ENCODE peak calls at places on chromosomes 11 and 22, in eight cellular contexts. L is tibial artery, H is body of pancreas, F is A549, O is AG04450, B is neural progenitor cell, A is IMR-90, C is lower leg skin. I is an unnamed sample.

GRCh38 chr11:117809236-117810055 is 12.4 kb upstream of the DSCAML1 start:
- DNase-seq in A (peak; percentile 8), B (peak; percentile 87), L (no peak), O (no peak), H (peak; percentile 69), F (peak; percentile 86), C (no peak), I (peak; percentile 54)

GRCh38 chr11:16603890-16604783 is 134.3 kb upstream of the C11orf58 start:
- DNase-seq in A (peak; percentile 58), O (no peak), F (no peak), B (peak; percentile 64), C (peak; percentile 89), H (peak; percentile 71), L (peak; percentile 85), I (no peak)

GRCh38 chr11:86632499-86633269 is 39.7 kb downstream of the ME3 start:
- DNase-seq in F (peak; percentile 89), B (peak; percentile 40), A (peak; percentile 99), C (no peak), H (peak; percentile 10), O (peak; percentile 84), L (peak; percentile 75), I (no peak)

GRCh38 chr22:22424210-22424800 is 84.2 kb downstream of the ZNF280B start:
- DNase-seq in L (no peak), A (no peak), O (no peak), B (peak; percentile 63), H (no peak), C (peak; percentile 75), F (no peak), I (peak; percentile 9)

GRCh38 chr11:113332638-113333329 is 18.4 kb downstream of the TTC12 start:
- DNase-seq in F (no peak), B (no peak), H (no peak), C (no peak), L (no peak), A (no peak), O (no peak), I (no peak)

GRCh38 chr11:119664063-119664572 is 64.9 kb downstream of the NECTIN1 start:
- DNase-seq in C (no peak), A (peak; percentile 16), F (no peak), L (no peak), O (peak; percentile 11), H (peak; percentile 88), B (peak; percentile 38), I (no peak)

GRCh38 chr11:67351275-67352005 is 1.9 kb downstream of the POLD4 start:
- DNase-seq in H (peak; percentile 78), C (peak; percentile 91), L (no peak), B (peak; percentile 79), A (peak; percentile 80), O (peak; percentile 62), F (peak; percentile 86), I (peak; percentile 51)

GRCh38 chr22:26609287-26609686 is 8.5 kb downstream of the CRYBB1 start:
- DNase-seq in O (no peak), A (no peak), F (no peak), B (no peak), L (no peak), C (no peak), H (no peak), I (no peak)

GRCh38 chr22:29524440-29525191 is 28.9 kb downstream of the THOC5 start:
- DNase-seq in B (peak; percentile 59), O (no peak), H (peak; percentile 34), F (peak; percentile 28), A (peak; percentile 13), L (no peak), C (no peak), I (no peak)

GRCh38 chr11:32400196-32400595 is 35.1 kb downstream of the WT1 start:
- DNase-seq in L (no peak), B (no peak), H (no peak), O (no peak), C (no peak), F (no peak), A (peak; percentile 10), I (no peak)

GRCh38 chr22:50535113-50535512 is 5.3 kb upstream of the TYMP start:
- DNase-seq in O (no peak), F (no peak), C (no peak), L (no peak), B (no peak), H (no peak), A (no peak), I (no peak)
- H3K4me3 ChIP-seq in O (no peak overlapping the region), F (no peak overlapping the region), C (no peak overlapping the region), L (no peak overlapping the region), B (no peak overlapping the region), H (no peak overlapping the region), A (no peak overlapping the region), I (no peak overlapping the region)

GRCh38 chr11:30991376-30991775 is 378.2 kb downstream of the DCDC1 start:
- DNase-seq in H (no peak), L (no peak), A (no peak), B (no peak), C (no peak), O (no peak), F (no peak), I (no peak)
- H3K4me3 ChIP-seq in H (no peak overlapping the region), L (no peak overlapping the region), A (no peak overlapping the region), B (no peak overlapping the region), C (no peak overlapping the region), O (no peak overlapping the region), F (peak overlapping the region; percentile 22), I (no peak overlapping the region)

GRCh38 chr22:42533638-42533977 is 14.0 kb upstream of the RRP7A start:
- DNase-seq in F (no peak), O (no peak), B (no peak), H (no peak), C (no peak), L (no peak), A (no peak), I (no peak)
- H3K4me3 ChIP-seq in F (no peak overlapping the region), O (no peak overlapping the region), B (no peak overlapping the region), H (no peak overlapping the region), C (no peak overlapping the region), L (no peak overlapping the region), A (no peak overlapping the region), I (no peak overlapping the region)

GRCh38 chr11:68673991-68674390 is 10.4 kb upstream of the GAL start:
- DNase-seq in C (no peak), H (no peak), F (no peak), A (no peak), B (no peak), L (no peak), O (no peak), I (no peak)
- H3K4me3 ChIP-seq in C (no peak overlapping the region), H (no peak overlapping the region), F (no peak overlapping the region), A (no peak overlapping the region), B (no peak overlapping the region), L (no peak overlapping the region), O (no peak overlapping the region), I (no peak overlapping the region)

DNA sequence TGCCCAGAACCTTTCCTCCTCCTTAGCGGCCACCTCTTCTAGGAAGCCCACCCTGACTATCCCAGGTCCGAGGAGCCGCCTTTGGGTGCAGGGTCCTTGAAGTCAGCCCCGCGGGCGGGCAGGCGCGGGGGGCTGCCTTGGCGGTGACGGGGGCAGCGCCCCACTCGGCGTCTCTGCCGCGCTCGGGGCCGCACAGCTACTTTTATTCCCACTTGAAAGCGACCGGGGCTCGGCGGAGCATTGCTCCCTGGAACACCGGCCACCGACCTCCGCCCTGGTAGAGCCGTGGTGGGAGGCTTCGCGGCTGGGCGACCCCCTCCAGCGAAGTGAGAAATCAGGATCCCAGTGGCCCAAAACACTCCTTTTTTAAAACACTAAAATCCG is 823 bp upstream of the MAPK11 start:
- DNase-seq in B (no peak), A (no peak), H (no peak), L (no peak), O (no peak), F (no peak), C (no peak), I (no peak)
- H3K4me3 ChIP-seq in B (peak overlapping the region; percentile 49), A (peak overlapping the region; percentile 37), H (no peak overlapping the region), L (peak overlapping the region; percentile 54), O (peak overlapping the region; percentile 62), F (peak overlapping the region; percentile 57), C (no peak overlapping the region), I (peak overlapping the region; percentile 44)

DNA sequence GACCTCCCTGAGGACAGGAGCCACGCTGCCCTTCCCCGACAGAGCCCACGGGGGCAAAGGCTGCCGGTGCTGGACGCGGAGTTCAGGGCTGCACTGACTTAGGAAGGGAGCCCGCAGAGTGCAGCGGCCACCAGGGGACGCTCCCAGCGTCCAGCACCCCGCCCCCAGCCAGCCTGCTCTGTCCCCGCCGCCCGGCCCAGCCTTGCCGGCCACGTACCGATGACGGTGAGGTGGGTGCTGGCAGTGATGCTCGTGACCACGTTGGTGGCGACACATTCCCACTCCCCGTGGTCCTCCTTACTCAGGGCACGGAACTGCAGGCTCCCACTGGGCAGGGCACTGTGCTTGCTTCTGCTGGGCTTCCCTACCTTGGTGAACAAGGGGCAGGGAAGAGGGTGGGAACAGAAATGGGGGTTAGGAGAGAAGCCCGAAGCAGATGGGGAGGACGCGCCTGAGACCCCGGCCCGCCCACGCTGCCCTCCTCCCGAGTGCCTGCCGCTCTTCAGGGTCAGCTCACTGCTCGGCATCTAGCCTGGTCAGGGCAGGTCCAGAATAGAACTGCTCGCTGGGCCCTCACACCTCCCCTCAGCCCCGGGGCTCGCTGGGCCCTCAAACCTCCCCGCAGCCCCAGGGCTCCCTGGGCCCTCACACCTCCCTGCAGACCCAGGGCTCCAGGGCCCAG is 25.9 kb downstream of the IGSF9B start:
- DNase-seq in B (peak; percentile 74), C (no peak), O (no peak), F (peak; percentile 54), L (no peak), A (no peak), H (no peak), I (no peak)
- H3K4me3 ChIP-seq in B (no peak overlapping the region), C (no peak overlapping the region), O (no peak overlapping the region), F (no peak overlapping the region), L (no peak overlapping the region), A (no peak overlapping the region), H (no peak overlapping the region), I (no peak overlapping the region)

I was measured in HAP-1.